ENCODE peak calls at places on chromosome 18, in four cellular contexts. J, I, Z and W are unnamed samples.

GRCh38 chr18:57826252-57826651 is 23.1 kb upstream of the ATP8B1 start:
- DNase-seq in J (no peak), I (no peak), Z (no peak), W (peak)

GRCh38 chr18:49183921-49184320 is 233.2 kb upstream of the SMAD7 start:
- DNase-seq in J (no peak), I (peak), Z (no peak), W (no peak)

GRCh38 chr18:75226301-75226955 is 15.8 kb downstream of the TSHZ1 start:
- DNase-seq in J (no peak), I (no peak), Z (no peak), W (no peak)

GRCh38 chr18:79552696-79553095 is 126.9 kb upstream of the CTDP1 start:
- DNase-seq in J (no peak), I (no peak), Z (no peak), W (peak)

GRCh38 chr18:36692331-36692730 is 136.5 kb downstream of the TPGS2 start:
- DNase-seq in J (no peak), I (peak), Z (no peak), W (no peak)

GRCh38 chr18:31973929-31974546 is 31.1 kb upstream of the TRAPPC8 start:
- DNase-seq in J (no peak), I (no peak), Z (no peak), W (no peak)

GRCh38 chr18:58344080-58344670 is 284.7 kb downstream of the ALPK2 start:
- DNase-seq in J (no peak), I (no peak), Z (no peak), W (no peak)

GRCh38 chr18:70273021-70273420 is 15.8 kb upstream of the SOCS6 start:
- DNase-seq in J (no peak), I (no peak), Z (no peak), W (no peak)

GRCh38 chr18:6878881-6879280 is 149.4 kb downstream of the ARHGAP28 start:
- DNase-seq in J (no peak), I (peak), Z (no peak), W (no peak)

GRCh38 chr18:31499157-31499524 is 1.2 kb downstream of the DSG2 start:
- DNase-seq in J (no peak), I (no peak), Z (no peak), W (no peak)

GRCh38 chr18:65983750-65984149 is 232.9 kb downstream of the CDH7 start:
- DNase-seq in J (no peak), I (no peak), Z (no peak), W (no peak)

GRCh38 chr18:56314396-56314795 is 324.0 kb downstream of the TXNL1 start:
- DNase-seq in J (no peak), I (peak), Z (peak), W (no peak)

GRCh38 chr18:46555724-46556123 is 101.3 kb downstream of the LOXHD1 start:
- DNase-seq in J (no peak), I (peak), Z (peak), W (no peak)

GRCh38 chr18:11505993-11506392 is 103.4 kb upstream of the SLC35G4 start:
- DNase-seq in J (no peak), I (no peak), Z (no peak), W (no peak)

GRCh38 chr18:26383454-26384270 is 157.4 kb downstream of the TAF4B start:
- DNase-seq in J (peak), I (peak), Z (no peak), W (no peak)

GRCh38 chr18:35658112-35658511 is 76.6 kb downstream of the GALNT1 start:
- DNase-seq in J (no peak), I (no peak), Z (no peak), W (no peak)

GRCh38 chr18:41206341-41206740 is 748.7 kb upstream of the PIK3C3 start:
- DNase-seq in J (no peak), I (no peak), Z (no peak), W (no peak)

GRCh38 chr18:70279470-70279869 is 9.4 kb upstream of the SOCS6 start:
- DNase-seq in J (no peak), I (no peak), Z (no peak), W (no peak)

GRCh38 chr18:21303913-21304312 is 61.9 kb downstream of the GREB1L start:
- DNase-seq in J (no peak), I (no peak), Z (no peak), W (no peak)

GRCh38 chr18:9612215-9612830 is 2.0 kb downstream of the PPP4R1 start:
- DNase-seq in J (peak), I (peak), Z (peak), W (no peak)

GRCh38 chr18:63869374-63869773 is 18.1 kb upstream of the SERPINB2 start:
- DNase-seq in J (no peak), I (peak), Z (no peak), W (no peak)

GRCh38 chr18:44786697-44787096 is 106.0 kb downstream of the SETBP1 start:
- DNase-seq in J (no peak), I (no peak), Z (no peak), W (no peak)